ENCODE peak calls at places on chromosomes 7 and 10, in six cellular contexts. U, N, B, Y, V and I are unnamed samples. For H3K4me1, the result is how much of the 10 kb centered on the place peaks cover.

GRCh38 chr7:90006988-90007387 is 147.3 kb upstream of the STEAP1 start:
- DNase-seq in B (no peak), U (no peak), N (no peak), Y (no peak), V (no peak), I (no peak)

GRCh38 chr7:14021069-14021468 is 31.6 kb upstream of the ETV1 start:
- DNase-seq in N (no peak), V (peak), B (peak), U (no peak), Y (peak), I (no peak)

GRCh38 chr10:51815723-51816122 is 116.3 kb upstream of the CSTF2T start:
- DNase-seq in U (no peak), N (no peak), B (no peak), V (no peak), Y (no peak), I (no peak)

GRCh38 chr7:24197852-24198251 is 86.1 kb upstream of the NPY start:
- DNase-seq in Y (no peak), B (no peak), N (peak), U (no peak), V (no peak), I (no peak)

GRCh38 chr7:87627634-87627994 is 584 bp upstream of the RUNDC3B start:
- DNase-seq in V (no peak), Y (peak), N (no peak), U (peak), B (no peak), I (no peak)

GRCh38 chr7:111771638-111772037 is 209.3 kb upstream of the IMMP2L start:
- DNase-seq in Y (no peak), V (no peak), N (no peak), U (no peak), B (no peak), I (no peak)

GRCh38 chr7:118087121-118087520 is 96.8 kb upstream of the LSM8 start:
- DNase-seq in V (no peak), B (peak), N (no peak), U (no peak), Y (no peak), I (no peak)

GRCh38 chr10:4331150-4331549 is 494.9 kb upstream of the AKR1E2 start:
- DNase-seq in U (no peak), Y (no peak), V (no peak), N (peak), B (peak), I (no peak)

GRCh38 chr7:47474937-47475879 is 106.7 kb downstream of the TNS3 start:
- DNase-seq in U (peak), N (peak), Y (peak), V (peak), B (peak), I (peak)

GRCh38 chr7:92740713-92741126 is 95.7 kb downstream of the CDK6 start:
- DNase-seq in N (peak), B (peak), U (no peak), V (peak), Y (peak), I (no peak)

GRCh38 chr7:2723138-2723850 is 35.3 kb downstream of the AMZ1 start:
- DNase-seq in N (no peak), U (peak), B (no peak), Y (no peak), V (no peak), I (peak)

GRCh38 chr10:37732685-37733084 is 124.7 kb downstream of the ZNF248 start:
- DNase-seq in Y (peak), U (no peak), B (no peak), N (peak), V (peak), I (no peak)

GRCh38 chr10:132709471-132709951 is 76.4 kb downstream of the NKX6-2 start:
- DNase-seq in V (no peak), B (no peak), Y (no peak), U (peak), N (no peak), I (no peak)

GRCh38 chr7:128387663-128388485 is 21.9 kb downstream of the IMPDH1 start:
- DNase-seq in Y (peak), V (peak), U (peak), B (peak), N (peak), I (peak)

GRCh38 chr10:51389415-51390342 is 309.7 kb downstream of the CSTF2T start:
- DNase-seq in V (peak), U (peak), N (peak), B (peak), Y (peak), I (peak)

GRCh38 chr7:76191783-76192240 is 9.9 kb upstream of the SRRM3 start:
- DNase-seq in U (no peak), Y (peak), V (peak), N (peak), B (peak), I (no peak)

GRCh38 chr7:66894463-66895080 is 26.5 kb upstream of the TMEM248 start:
- DNase-seq in Y (no peak), V (peak), U (no peak), N (no peak), B (peak), I (no peak)

GRCh38 chr10:62093863-62094291 is 174.8 kb downstream of the RTKN2 start:
- DNase-seq in Y (no peak), B (peak), U (no peak), N (peak), V (peak), I (no peak)

GRCh38 chr7:112422842-112423496 is 27.3 kb upstream of the IFRD1 start:
- DNase-seq in N (peak), B (peak), U (peak), Y (peak), V (peak), I (peak)

GRCh38 chr10:129165770-129166169 is 301.3 kb upstream of the MGMT start:
- DNase-seq in N (no peak), V (no peak), U (no peak), Y (no peak), B (no peak), I (no peak)

GRCh38 chr7:23469961-23470250 is 385 bp downstream of the IGF2BP3 start:
- DNase-seq in U (no peak), V (no peak), N (peak), Y (peak), B (no peak), I (no peak)

GRCh38 chr10:95394161-95394880 is 103.5 kb upstream of the PDLIM1 start:
- DNase-seq in N (peak), U (no peak), B (peak), Y (peak), V (no peak), I (no peak)

GRCh38 chr10:6649107-6649720 is 69.1 kb upstream of the PRKCQ start:
- DNase-seq in Y (no peak), U (no peak), V (no peak), N (no peak), B (peak), I (no peak)

GRCh38 chr7:44881610-44882009 is 3.7 kb downstream of the PURB start:
- DNase-seq in V (peak), B (peak), N (peak), U (no peak), Y (no peak), I (no peak)

GRCh38 chr10:110074986-110075664 is 67.3 kb downstream of the ADD3 start:
- DNase-seq in Y (no peak), V (peak), B (peak), N (no peak), U (no peak), I (no peak)

GRCh38 chr10:13913890-13914289 is 327.1 kb downstream of the PRPF18 start:
- DNase-seq in N (no peak), Y (no peak), V (no peak), U (no peak), B (no peak), I (peak)

GRCh38 chr7:158187055-158187770 is 400.4 kb downstream of the PTPRN2 start:
- DNase-seq in N (no peak), U (no peak), Y (no peak), V (no peak), B (no peak), I (no peak)

GRCh38 chr7:30146127-30146612 is 11.4 kb downstream of the MTURN start:
- DNase-seq in V (no peak), Y (no peak), N (no peak), U (peak), B (no peak), I (no peak)

GRCh38 chr10:73218466-73219191 is 28.4 kb downstream of the DNAJC9 start:
- DNase-seq in B (no peak), N (peak), Y (peak), V (peak), U (no peak), I (no peak)

GRCh38 chr7:94335586-94335985 is 59.1 kb upstream of the COL1A2 start:
- DNase-seq in V (peak), U (no peak), Y (no peak), B (peak), N (no peak), I (no peak)

GRCh38 chr10:14774797-14775196 is at the start of gene FAM107B:
- DNase-seq in V (no peak), Y (no peak), B (no peak), N (no peak), U (no peak), I (no peak)

GRCh38 chr10:15168296-15168780 is at the start of gene NMT2:
- DNase-seq in B (peak), V (no peak), U (peak), N (peak), Y (no peak), I (peak)

GRCh38 chr10:88157981-88158465 is 294.6 kb downstream of the PTEN start:
- DNase-seq in B (peak), V (peak), U (no peak), N (no peak), Y (peak), I (no peak)

GRCh38 chr10:94129393-94130130 is 135.8 kb downstream of the PLCE1 start:
- DNase-seq in N (peak), U (no peak), B (no peak), V (peak), Y (peak), I (no peak)

DNA sequence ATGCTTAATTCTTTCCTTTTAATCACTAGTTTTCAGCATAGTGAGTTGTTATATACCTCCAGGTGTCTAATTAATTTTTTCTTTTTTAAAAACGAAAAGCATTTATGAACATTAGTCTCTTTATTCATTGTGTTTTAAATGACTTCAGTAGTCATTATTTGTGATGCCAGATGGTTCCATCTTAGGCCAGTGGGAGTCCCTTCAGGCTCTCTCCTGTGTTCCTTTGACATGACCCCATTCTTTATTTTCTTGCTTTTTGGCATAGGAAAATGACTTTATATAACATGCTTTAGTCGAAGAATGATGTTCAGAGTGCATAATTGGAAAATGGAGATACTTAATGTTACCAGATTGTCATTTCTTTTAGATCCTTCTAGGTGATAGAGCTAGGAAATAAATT is 24.4 kb downstream of the MKLN1 start:
- DNase-seq in V (no peak), B (no peak), Y (no peak), U (no peak), N (no peak), I (no peak)
- H3K4me1 ChIP-seq in V (under half), B (under half), Y (under half), U (under half), N (under half), I (under half)

DNA sequence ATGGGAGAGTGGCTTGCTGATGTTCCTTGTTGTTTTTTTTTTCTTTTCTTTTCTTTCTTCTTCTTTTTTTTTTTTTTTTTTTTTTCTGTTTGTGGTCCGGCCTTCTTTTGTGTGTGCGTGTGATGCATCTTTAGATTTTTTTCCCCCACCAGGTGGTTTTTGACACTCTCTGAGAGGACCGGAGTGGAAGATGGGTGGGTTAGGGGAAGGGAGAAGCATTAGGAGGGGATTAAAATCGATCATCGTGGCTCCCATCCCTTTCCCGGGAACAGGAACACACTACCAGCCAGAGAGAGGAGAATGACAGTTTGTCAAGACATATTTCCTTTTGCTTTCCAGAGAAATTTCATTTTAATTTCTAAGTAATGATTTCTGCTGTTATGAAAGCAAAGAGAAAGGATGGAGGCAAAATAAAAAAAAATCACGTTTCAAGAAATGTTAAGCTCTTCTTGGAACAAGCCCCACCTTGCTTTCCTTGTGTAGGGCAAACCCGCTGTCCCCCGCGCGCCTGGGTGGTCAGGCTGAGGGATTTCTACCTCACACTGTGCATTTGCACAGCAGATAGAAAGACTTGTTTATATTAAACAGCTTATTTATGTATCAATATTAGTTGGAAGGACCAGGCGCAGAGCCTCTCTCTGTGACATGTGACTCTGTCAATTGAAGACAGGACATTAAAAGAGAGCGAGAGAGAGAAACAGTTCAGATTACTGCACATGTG is 2.2 kb downstream of the ADRB1 start:
- DNase-seq in Y (no peak), N (no peak), V (no peak), B (no peak), U (no peak), I (no peak)
- H3K4me3 ChIP-seq in Y (no peak), N (no peak), V (no peak), B (no peak), U (peak), I (peak)

GRCh38 chr7:26191974-26192479 is 8.5 kb downstream of the HNRNPA2B1 start:
- DNase-seq in N (no peak), U (no peak), V (no peak), Y (no peak), B (no peak), I (no peak)
- H3K4me1 ChIP-seq in N (under half), U (half or more), V (under half), Y (half or more), B (under half), I (half or more)

DNA sequence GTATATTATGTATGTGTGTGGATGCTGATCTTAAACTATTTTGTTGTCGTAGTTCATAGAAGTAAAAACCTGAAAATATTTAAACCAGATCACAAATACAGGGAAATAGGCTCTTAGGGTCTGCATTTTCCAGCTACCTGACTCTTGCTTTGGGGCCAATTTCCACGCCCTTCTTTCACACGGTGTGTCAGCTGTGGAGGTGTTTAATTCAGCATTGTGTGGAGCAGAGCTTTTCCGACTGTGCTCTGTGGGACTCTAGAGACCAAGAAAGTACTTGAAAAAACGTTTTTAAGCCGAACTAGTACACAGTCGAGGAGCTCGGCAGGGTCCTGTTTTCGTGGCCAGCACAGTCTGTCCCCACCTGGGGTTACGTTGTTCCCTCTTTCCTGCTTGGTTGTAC is 80.9 kb upstream of the BTBD16 start:
- DNase-seq in Y (no peak), B (no peak), V (no peak), U (no peak), N (no peak), I (no peak)
- H3K4me3 ChIP-seq in Y (no peak), B (no peak), V (no peak), U (no peak), N (no peak), I (no peak)

GRCh38 chr7:142685877-142686508 is 63.3 kb upstream of the PRSS1 start:
- DNase-seq in N (no peak), Y (no peak), B (no peak), U (no peak), V (no peak), I (no peak)

GRCh38 chr7:142681693-142682092 is 67.6 kb upstream of the PRSS1 start:
- DNase-seq in U (no peak), V (no peak), Y (no peak), N (no peak), B (no peak), I (no peak)
- H3K4me1 ChIP-seq in U (under half), V (under half), Y (under half), N (under half), B (under half), I (under half)

GRCh38 chr10:12608761-12609160 is 259.4 kb downstream of the CAMK1D start:
- DNase-seq in Y (no peak), V (no peak), N (no peak), B (no peak), U (no peak), I (no peak)

GRCh38 chr10:12609435-12609834 is 260.1 kb downstream of the CAMK1D start:
- DNase-seq in N (no peak), U (no peak), V (no peak), B (no peak), Y (no peak), I (no peak)

GRCh38 chr10:12605580-12606405 is 256.4 kb downstream of the CAMK1D start:
- DNase-seq in U (peak), V (peak), B (peak), N (no peak), Y (peak), I (peak)

GRCh38 chr10:12603766-12604470 is 254.6 kb downstream of the CAMK1D start:
- DNase-seq in Y (no peak), B (no peak), N (peak), U (no peak), V (no peak), I (no peak)

DNA sequence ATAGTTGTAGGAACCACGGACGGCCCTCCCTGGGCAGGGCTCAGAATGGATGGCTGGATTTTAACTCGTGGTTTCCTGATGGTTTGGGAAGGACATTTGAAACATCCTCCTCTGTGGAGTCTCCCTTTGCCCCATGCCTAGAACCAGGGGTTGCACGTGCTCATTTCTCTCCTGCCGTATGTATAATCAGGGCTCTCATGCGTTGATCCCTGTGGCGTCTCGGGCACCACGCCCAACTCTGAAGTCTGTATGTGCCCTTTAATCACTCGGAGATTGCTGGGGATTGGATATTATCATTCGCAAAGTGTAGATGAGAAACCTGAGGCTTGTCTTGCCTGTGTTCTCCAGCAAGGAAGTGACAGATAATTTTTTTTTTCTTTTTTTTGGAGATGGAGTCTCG is 257.1 kb downstream of the CAMK1D start:
- DNase-seq in V (no peak), U (no peak), B (no peak), Y (no peak), N (no peak), I (no peak)
- H3K4me3 ChIP-seq in V (no peak), U (no peak), B (no peak), Y (no peak), N (no peak), I (no peak)

DNA sequence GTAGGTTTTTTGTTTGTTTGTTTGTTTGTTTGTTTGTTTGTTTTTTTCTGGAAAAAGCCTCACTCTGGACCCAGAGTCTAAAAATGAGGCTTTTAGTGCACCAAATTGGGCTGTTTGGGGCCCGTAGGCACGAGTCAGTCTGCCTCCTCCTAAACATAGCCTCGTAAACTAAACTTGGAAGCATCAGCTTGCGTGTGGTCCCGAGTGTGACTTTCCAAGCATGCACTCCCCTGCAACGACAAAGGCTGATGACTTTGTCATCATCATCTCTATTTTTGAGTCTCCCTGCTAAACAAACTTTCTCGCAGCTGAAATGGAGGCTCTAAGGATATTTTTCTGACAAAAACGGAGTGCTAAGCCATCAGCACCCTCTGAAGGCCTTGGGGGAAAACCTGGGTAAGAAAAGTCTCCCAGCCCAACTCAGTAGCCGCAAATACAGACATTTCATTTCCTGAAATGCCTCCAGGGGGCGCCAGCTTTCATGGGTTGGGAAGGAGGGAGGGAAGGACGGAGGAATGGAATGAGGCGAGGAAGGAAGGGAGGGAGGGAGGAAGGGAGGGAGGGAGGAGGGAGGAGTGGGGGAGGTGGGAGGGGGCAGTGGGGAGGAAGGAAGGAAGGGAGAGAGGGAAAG is 245.9 kb downstream of the KCNMA1 start:
- DNase-seq in Y (peak), B (peak), N (peak), U (peak), V (peak), I (peak)
- H3K4me1 ChIP-seq in Y (half or more), B (half or more), N (under half), U (under half), V (under half), I (under half)

DNA sequence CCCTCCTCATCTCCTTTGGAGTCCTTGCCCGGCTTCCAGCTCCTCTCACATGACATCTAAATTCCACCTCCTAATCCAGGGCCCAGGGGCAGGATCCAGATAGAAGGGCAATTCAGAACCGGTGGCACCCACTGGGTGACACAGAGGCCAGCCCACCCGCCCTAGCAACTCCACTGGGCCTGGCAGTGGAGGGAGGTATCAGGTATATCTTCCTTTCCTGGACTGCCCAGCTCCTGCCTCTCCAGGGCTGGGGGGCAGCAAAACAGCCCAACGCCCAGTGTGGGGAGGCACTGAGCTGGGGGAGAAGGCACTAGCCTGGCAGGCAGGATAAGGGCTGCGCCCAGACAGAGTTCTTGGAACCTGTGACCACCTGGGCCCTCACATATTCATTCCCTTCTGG is 10.4 kb upstream of the TRIM8 start:
- DNase-seq in B (no peak), N (no peak), V (no peak), U (peak), Y (no peak), I (no peak)
- H3K4me3 ChIP-seq in B (no peak), N (no peak), V (no peak), U (no peak), Y (no peak), I (no peak)

GRCh38 chr7:54964136-54964535 is 54.7 kb upstream of the EGFR start:
- DNase-seq in N (no peak), V (no peak), U (no peak), Y (no peak), B (peak), I (no peak)
- H3K4me1 ChIP-seq in N (under half), V (under half), U (under half), Y (under half), B (half or more), I (under half)